ENCODE peak calls at places on chromosomes 4 and X, in seven cellular contexts. K is SK-N-SH treated with all-trans-retinoic acid at 6 μM for 48 hours, M is IMR-90, R is A549, H is aorta, T is mucosa of descending colon, F is body of pancreas. Z is an unnamed sample.
A peak's percentile ranks its signal among the peaks of the same experiment; 100 is the strongest.

GRCh38 chr4:155643087-155643486 is 23.6 kb upstream of the GUCY1A1 start:
- ATAC-seq in K (no peak), H (no peak), M (no peak), T (no peak), R (no peak), F (no peak), Z (no peak)

GRCh38 chr4:70945046-70945445 is 42.9 kb downstream of the MOB1B start:
- ATAC-seq in M (peak; percentile 53), R (no peak), F (no peak), H (no peak), K (peak; percentile 47), T (no peak), Z (no peak)

GRCh38 chrX:125248931-125249330 is 70.7 kb upstream of the TEX13C start:
- ATAC-seq in T (no peak), F (no peak), M (no peak), H (no peak), R (no peak), K (no peak), Z (no peak)

GRCh38 chr4:176753049-176753448 is 39.7 kb downstream of the VEGFC start:
- ATAC-seq in R (peak; percentile 69), K (peak; percentile 91), T (no peak), H (no peak), F (no peak), M (peak; percentile 87), Z (no peak)

GRCh38 chr4:62571494-62571893 is 1371.4 kb downstream of the ADGRL3 start:
- ATAC-seq in F (no peak), K (no peak), R (no peak), H (no peak), T (peak; percentile 59), M (no peak), Z (no peak)

GRCh38 chrX:126456136-126456535 is 96.5 kb downstream of the DCAF12L1 start:
- ATAC-seq in F (no peak), T (no peak), H (no peak), K (no peak), R (no peak), M (no peak), Z (no peak)

GRCh38 chr4:74390677-74391076 is 25.7 kb downstream of the EREG start:
- ATAC-seq in T (no peak), H (no peak), M (no peak), K (no peak), F (no peak), R (no peak), Z (no peak)

GRCh38 chrX:74422576-74423288 is 1.4 kb downstream of the SLC16A2 start:
- ATAC-seq in T (peak; percentile 41), R (no peak), F (peak; percentile 39), M (peak; percentile 45), H (peak; percentile 69), K (peak; percentile 62), Z (peak; percentile 52)

GRCh38 chr4:127741247-127741646 is 11.0 kb downstream of the SLC25A31 start:
- ATAC-seq in F (no peak), K (no peak), R (no peak), M (no peak), H (no peak), T (no peak), Z (no peak)

GRCh38 chr4:83625807-83626206 is 89.9 kb downstream of the GPAT3 start:
- ATAC-seq in M (no peak), F (no peak), H (no peak), K (no peak), T (no peak), R (no peak), Z (no peak)

GRCh38 chr4:14787894-14788293 is 214.4 kb upstream of the CPEB2 start:
- ATAC-seq in T (peak; percentile 69), M (no peak), F (peak; percentile 38), H (no peak), R (no peak), K (no peak), Z (peak; percentile 75)

GRCh38 chr4:5050520-5050955 is 742 bp upstream of the STK32B start:
- ATAC-seq in K (peak; percentile 95), F (peak; percentile 75), T (peak; percentile 69), R (peak; percentile 89), H (peak; percentile 81), M (peak; percentile 76), Z (peak; percentile 76)

GRCh38 chrX:97399400-97399799 is 515.7 kb downstream of the RPA4 start:
- ATAC-seq in F (no peak), K (peak; percentile 81), M (peak; percentile 76), T (no peak), R (peak; percentile 85), H (no peak), Z (no peak)

GRCh38 chr4:73705056-73705432 is 35.3 kb upstream of the CXCL8 start:
- ATAC-seq in M (peak; percentile 10), R (peak; percentile 62), T (no peak), K (peak; percentile 12), H (peak; percentile 24), F (no peak), Z (peak; percentile 42)

GRCh38 chrX:30597258-30598012 is 19.9 kb upstream of the TASL start:
- ATAC-seq in H (no peak), M (no peak), K (no peak), F (peak; percentile 45), T (peak; percentile 54), R (no peak), Z (no peak)

GRCh38 chrX:106201502-106202178 is 33.5 kb downstream of the PWWP3B start:
- ATAC-seq in T (no peak), M (no peak), K (no peak), R (no peak), H (no peak), F (no peak), Z (no peak)

GRCh38 chrX:100802843-100803242 is 17.3 kb upstream of the CSTF2 start:
- ATAC-seq in H (no peak), M (no peak), F (no peak), K (no peak), R (no peak), T (peak; percentile 85), Z (no peak)

GRCh38 chr4:36921474-36922220 is 322.9 kb upstream of the NWD2 start:
- ATAC-seq in K (no peak), F (no peak), R (no peak), T (no peak), M (no peak), H (no peak), Z (peak; percentile 58)

GRCh38 chr4:2607822-2608221 is 71.4 kb downstream of the FAM193A start:
- ATAC-seq in R (no peak), M (no peak), F (no peak), H (no peak), T (no peak), K (no peak), Z (no peak)

GRCh38 chr4:128663325-128663724 is 146.2 kb upstream of the JADE1 start:
- ATAC-seq in H (no peak), M (no peak), R (no peak), F (no peak), T (peak; percentile 72), K (no peak), Z (no peak)

GRCh38 chr4:37648084-37648817 is 37.9 kb downstream of the RELL1 start:
- ATAC-seq in H (peak; percentile 46), T (peak; percentile 99), F (peak; percentile 94), M (peak; percentile 91), R (peak; percentile 97), K (peak; percentile 99), Z (peak; percentile 83)

GRCh38 chr4:54683616-54684346 is 26.0 kb downstream of the KIT start:
- ATAC-seq in H (no peak), F (no peak), K (peak; percentile 28), R (peak; percentile 57), M (no peak), T (peak; percentile 49), Z (peak; percentile 68)

GRCh38 chr4:77560170-77560569 is 45.5 kb upstream of the CXCL13 start:
- ATAC-seq in H (no peak), R (no peak), F (peak; percentile 31), M (no peak), K (no peak), T (peak; percentile 84), Z (no peak)

GRCh38 chr4:136687118-136687517 is 845.2 kb downstream of the PCDH18 start:
- ATAC-seq in K (peak; percentile 54), R (peak; percentile 28), T (no peak), H (no peak), M (peak; percentile 44), F (no peak), Z (no peak)

GRCh38 chr4:82123934-82124333 is 249.9 kb downstream of the HNRNPD start:
- ATAC-seq in R (no peak), M (no peak), K (no peak), H (no peak), F (no peak), T (no peak), Z (no peak)

GRCh38 chrX:7091923-7092322 is 55.6 kb upstream of the STS start:
- ATAC-seq in M (no peak), H (no peak), R (no peak), F (no peak), T (peak; percentile 71), K (no peak), Z (no peak)

GRCh38 chrX:136765957-136766356 is 14.8 kb downstream of the ARHGEF6 start:
- ATAC-seq in K (peak; percentile 3), R (no peak), F (no peak), H (no peak), M (no peak), T (no peak), Z (no peak)

Z was measured in esophagus mucosa.